ENCODE peak calls at places on chromosome 5, in nine cellular contexts. One of them, this sample, is unnamed. For H3K36me3, the result is how much of the 10 kb centered on the place peaks cover.

GRCh38 chr5:94544784-94545318 is 73.6 kb downstream of the KIAA0825 start:
- DNase-seq in ovary: no peak
- DNase-seq in bronchial epithelial cell: no peak
- DNase-seq in tibial nerve: no peak
- DNase-seq in K562: no peak
- DNase-seq in heart right ventricle: no peak
- DNase-seq in psoas muscle: no peak
- DNase-seq in hepatocyte: no peak
- DNase-seq in naive thymus-derived CD4-positive, alpha-beta T cell: no peak
- DNase-seq in this sample: no peak

GRCh38 chr5:1736889-1737711 is 62.5 kb downstream of the MRPL36 start:
- DNase-seq in bronchial epithelial cell: no peak
- DNase-seq in tibial nerve: no peak
- DNase-seq in heart right ventricle: no peak
- DNase-seq in K562: no peak
- DNase-seq in naive thymus-derived CD4-positive, alpha-beta T cell: no peak
- DNase-seq in ovary: no peak
- DNase-seq in psoas muscle: no peak
- DNase-seq in hepatocyte: no peak
- DNase-seq in this sample: no peak

GRCh38 chr5:68110264-68110663 is 105.3 kb upstream of the PIK3R1 start:
- DNase-seq in naive thymus-derived CD4-positive, alpha-beta T cell: no peak
- DNase-seq in K562: no peak
- DNase-seq in psoas muscle: no peak
- DNase-seq in bronchial epithelial cell: no peak
- DNase-seq in tibial nerve: no peak
- DNase-seq in ovary: no peak
- DNase-seq in heart right ventricle: no peak
- DNase-seq in hepatocyte: no peak
- DNase-seq in this sample: no peak

GRCh38 chr5:141567513-141568117 is 51.2 kb downstream of the DIAPH1 start:
- DNase-seq in ovary: no peak
- DNase-seq in psoas muscle: no peak
- DNase-seq in K562: peak
- DNase-seq in hepatocyte: peak
- DNase-seq in naive thymus-derived CD4-positive, alpha-beta T cell: no peak
- DNase-seq in bronchial epithelial cell: no peak
- DNase-seq in heart right ventricle: no peak
- DNase-seq in tibial nerve: no peak
- DNase-seq in this sample: no peak

GRCh38 chr5:170757182-170757601 is 26.3 kb upstream of the GABRP start:
- DNase-seq in naive thymus-derived CD4-positive, alpha-beta T cell: no peak
- DNase-seq in hepatocyte: peak
- DNase-seq in K562: no peak
- DNase-seq in heart right ventricle: no peak
- DNase-seq in bronchial epithelial cell: peak
- DNase-seq in tibial nerve: no peak
- DNase-seq in ovary: no peak
- DNase-seq in psoas muscle: no peak
- DNase-seq in this sample: no peak

GRCh38 chr5:180007582-180007981 is 64.0 kb downstream of the RNF130 start:
- DNase-seq in psoas muscle: no peak
- DNase-seq in bronchial epithelial cell: no peak
- DNase-seq in heart right ventricle: peak
- DNase-seq in ovary: no peak
- DNase-seq in K562: peak
- DNase-seq in hepatocyte: no peak
- DNase-seq in naive thymus-derived CD4-positive, alpha-beta T cell: no peak
- DNase-seq in tibial nerve: no peak
- DNase-seq in this sample: no peak

GRCh38 chr5:133309166-133309791 is 257.5 kb downstream of the HSPA4 start:
- DNase-seq in psoas muscle: no peak
- DNase-seq in K562: no peak
- DNase-seq in hepatocyte: no peak
- DNase-seq in heart right ventricle: no peak
- DNase-seq in ovary: no peak
- DNase-seq in tibial nerve: no peak
- DNase-seq in naive thymus-derived CD4-positive, alpha-beta T cell: no peak
- DNase-seq in bronchial epithelial cell: no peak
- DNase-seq in this sample: no peak

GRCh38 chr5:6453937-6454560 is 5.4 kb downstream of the UBE2QL1 start:
- DNase-seq in hepatocyte: no peak
- DNase-seq in tibial nerve: no peak
- DNase-seq in naive thymus-derived CD4-positive, alpha-beta T cell: no peak
- DNase-seq in K562: no peak
- DNase-seq in ovary: no peak
- DNase-seq in heart right ventricle: no peak
- DNase-seq in bronchial epithelial cell: no peak
- DNase-seq in psoas muscle: no peak
- DNase-seq in this sample: no peak

GRCh38 chr5:85109616-85110015 is 724.9 kb upstream of the EDIL3 start:
- DNase-seq in psoas muscle: no peak
- DNase-seq in heart right ventricle: no peak
- DNase-seq in tibial nerve: no peak
- DNase-seq in hepatocyte: no peak
- DNase-seq in bronchial epithelial cell: no peak
- DNase-seq in ovary: no peak
- DNase-seq in K562: no peak
- DNase-seq in naive thymus-derived CD4-positive, alpha-beta T cell: no peak
- DNase-seq in this sample: no peak

DNA sequence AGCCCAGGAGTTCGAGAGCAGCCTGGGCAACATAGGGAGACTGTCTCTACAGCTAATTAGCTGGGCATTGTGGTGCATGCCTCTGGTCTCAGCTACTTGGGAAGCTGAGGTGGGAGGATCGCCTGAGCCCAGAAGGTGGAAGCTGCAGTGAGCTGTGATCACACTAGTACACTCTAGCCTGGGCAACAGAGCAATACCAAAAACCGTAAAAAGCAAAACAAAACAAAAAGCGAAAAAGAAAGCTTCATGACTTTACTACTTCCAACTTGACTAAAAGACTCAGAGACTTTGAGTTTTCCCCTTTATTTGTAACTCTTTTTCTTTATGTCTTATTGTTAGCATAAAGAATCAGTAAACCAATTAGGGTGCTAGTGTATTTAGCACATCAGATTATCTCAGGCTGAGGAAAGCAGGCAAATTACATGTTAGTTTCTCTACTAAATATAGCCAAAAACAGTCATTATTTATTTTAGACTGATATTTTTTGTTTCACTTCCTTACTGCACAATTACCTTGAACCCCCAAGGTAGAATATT is 5.4 kb downstream of the RAD17 start:
- DNase-seq in heart right ventricle: no peak
- DNase-seq in hepatocyte: no peak
- DNase-seq in tibial nerve: no peak
- DNase-seq in bronchial epithelial cell: no peak
- DNase-seq in naive thymus-derived CD4-positive, alpha-beta T cell: no peak
- DNase-seq in K562: no peak
- DNase-seq in psoas muscle: no peak
- DNase-seq in ovary: no peak
- DNase-seq in this sample: no peak
- H3K4me3 ChIP-seq in heart right ventricle: no peak
- H3K4me3 ChIP-seq in hepatocyte: no peak
- H3K4me3 ChIP-seq in tibial nerve: no peak
- H3K4me3 ChIP-seq in bronchial epithelial cell: no peak
- H3K4me3 ChIP-seq in naive thymus-derived CD4-positive, alpha-beta T cell: no peak
- H3K4me3 ChIP-seq in K562: no peak
- H3K4me3 ChIP-seq in psoas muscle: no peak
- H3K4me3 ChIP-seq in ovary: no peak
- H3K4me3 ChIP-seq in this sample: no peak

GRCh38 chr5:96785719-96786118 is 22.0 kb downstream of the ERAP1 start:
- DNase-seq in K562: no peak
- DNase-seq in naive thymus-derived CD4-positive, alpha-beta T cell: no peak
- DNase-seq in heart right ventricle: no peak
- DNase-seq in hepatocyte: no peak
- DNase-seq in psoas muscle: no peak
- DNase-seq in tibial nerve: no peak
- DNase-seq in bronchial epithelial cell: no peak
- DNase-seq in ovary: no peak
- DNase-seq in this sample: no peak

GRCh38 chr5:96790851-96791513 is 16.8 kb downstream of the ERAP1 start:
- DNase-seq in hepatocyte: no peak
- DNase-seq in tibial nerve: no peak
- DNase-seq in heart right ventricle: no peak
- DNase-seq in ovary: no peak
- DNase-seq in psoas muscle: no peak
- DNase-seq in K562: no peak
- DNase-seq in bronchial epithelial cell: peak
- DNase-seq in naive thymus-derived CD4-positive, alpha-beta T cell: no peak
- DNase-seq in this sample: no peak

GRCh38 chr5:96785271-96785670 is 22.5 kb downstream of the ERAP1 start:
- DNase-seq in bronchial epithelial cell: no peak
- DNase-seq in tibial nerve: no peak
- DNase-seq in naive thymus-derived CD4-positive, alpha-beta T cell: no peak
- DNase-seq in ovary: no peak
- DNase-seq in heart right ventricle: no peak
- DNase-seq in psoas muscle: no peak
- DNase-seq in K562: no peak
- DNase-seq in hepatocyte: no peak
- DNase-seq in this sample: no peak

GRCh38 chr5:96788112-96788749 is 19.5 kb downstream of the ERAP1 start:
- DNase-seq in psoas muscle: no peak
- DNase-seq in bronchial epithelial cell: peak
- DNase-seq in heart right ventricle: no peak
- DNase-seq in naive thymus-derived CD4-positive, alpha-beta T cell: no peak
- DNase-seq in K562: no peak
- DNase-seq in tibial nerve: no peak
- DNase-seq in hepatocyte: no peak
- DNase-seq in ovary: no peak
- DNase-seq in this sample: no peak

DNA sequence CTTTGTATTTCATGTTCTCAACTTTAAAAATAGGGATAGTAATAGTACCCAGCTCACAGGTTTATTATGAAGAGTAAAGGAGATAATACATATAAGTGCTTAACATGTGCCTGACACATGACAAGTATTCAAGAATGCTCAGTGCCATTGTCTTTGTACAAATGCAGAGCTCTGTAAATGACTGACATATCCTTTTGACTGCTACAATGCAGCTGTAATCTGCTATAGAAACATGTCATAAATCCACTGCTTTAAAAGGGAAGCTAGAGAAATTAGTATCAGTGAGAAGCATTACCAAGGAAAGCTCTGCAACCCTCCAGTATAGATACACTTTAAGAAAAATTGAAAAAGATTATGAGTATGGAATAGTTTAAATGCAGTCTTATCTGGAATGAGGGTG is 18.0 kb downstream of the ERAP1 start:
- DNase-seq in naive thymus-derived CD4-positive, alpha-beta T cell: no peak
- DNase-seq in psoas muscle: no peak
- DNase-seq in hepatocyte: no peak
- DNase-seq in tibial nerve: no peak
- DNase-seq in bronchial epithelial cell: no peak
- DNase-seq in K562: no peak
- DNase-seq in ovary: no peak
- DNase-seq in heart right ventricle: no peak
- DNase-seq in this sample: no peak
- H3K36me3 ChIP-seq in naive thymus-derived CD4-positive, alpha-beta T cell: under half
- H3K36me3 ChIP-seq in psoas muscle: under half
- H3K36me3 ChIP-seq in hepatocyte: under half
- H3K36me3 ChIP-seq in tibial nerve: under half
- H3K36me3 ChIP-seq in bronchial epithelial cell: under half
- H3K36me3 ChIP-seq in K562: under half
- H3K36me3 ChIP-seq in ovary: under half
- H3K36me3 ChIP-seq in heart right ventricle: under half
- H3K36me3 ChIP-seq in this sample: under half

GRCh38 chr5:138762110-138762509 is 8.9 kb downstream of the CTNNA1 start:
- DNase-seq in heart right ventricle: no peak
- DNase-seq in hepatocyte: no peak
- DNase-seq in ovary: no peak
- DNase-seq in K562: no peak
- DNase-seq in naive thymus-derived CD4-positive, alpha-beta T cell: no peak
- DNase-seq in psoas muscle: no peak
- DNase-seq in bronchial epithelial cell: no peak
- DNase-seq in tibial nerve: no peak
- DNase-seq in this sample: no peak

GRCh38 chr5:138763037-138763778 is 10.0 kb downstream of the CTNNA1 start:
- DNase-seq in K562: no peak
- DNase-seq in hepatocyte: no peak
- DNase-seq in naive thymus-derived CD4-positive, alpha-beta T cell: no peak
- DNase-seq in ovary: no peak
- DNase-seq in tibial nerve: no peak
- DNase-seq in heart right ventricle: no peak
- DNase-seq in psoas muscle: no peak
- DNase-seq in bronchial epithelial cell: no peak
- DNase-seq in this sample: no peak

GRCh38 chr5:138757061-138757776 is 4.0 kb downstream of the CTNNA1 start:
- DNase-seq in bronchial epithelial cell: no peak
- DNase-seq in hepatocyte: no peak
- DNase-seq in psoas muscle: no peak
- DNase-seq in heart right ventricle: no peak
- DNase-seq in tibial nerve: no peak
- DNase-seq in ovary: no peak
- DNase-seq in naive thymus-derived CD4-positive, alpha-beta T cell: no peak
- DNase-seq in K562: no peak
- DNase-seq in this sample: no peak

GRCh38 chr5:138755084-138755748 is 2.0 kb downstream of the CTNNA1 start:
- DNase-seq in ovary: no peak
- DNase-seq in hepatocyte: no peak
- DNase-seq in bronchial epithelial cell: peak
- DNase-seq in naive thymus-derived CD4-positive, alpha-beta T cell: no peak
- DNase-seq in K562: no peak
- DNase-seq in psoas muscle: no peak
- DNase-seq in tibial nerve: no peak
- DNase-seq in heart right ventricle: no peak
- DNase-seq in this sample: no peak

DNA sequence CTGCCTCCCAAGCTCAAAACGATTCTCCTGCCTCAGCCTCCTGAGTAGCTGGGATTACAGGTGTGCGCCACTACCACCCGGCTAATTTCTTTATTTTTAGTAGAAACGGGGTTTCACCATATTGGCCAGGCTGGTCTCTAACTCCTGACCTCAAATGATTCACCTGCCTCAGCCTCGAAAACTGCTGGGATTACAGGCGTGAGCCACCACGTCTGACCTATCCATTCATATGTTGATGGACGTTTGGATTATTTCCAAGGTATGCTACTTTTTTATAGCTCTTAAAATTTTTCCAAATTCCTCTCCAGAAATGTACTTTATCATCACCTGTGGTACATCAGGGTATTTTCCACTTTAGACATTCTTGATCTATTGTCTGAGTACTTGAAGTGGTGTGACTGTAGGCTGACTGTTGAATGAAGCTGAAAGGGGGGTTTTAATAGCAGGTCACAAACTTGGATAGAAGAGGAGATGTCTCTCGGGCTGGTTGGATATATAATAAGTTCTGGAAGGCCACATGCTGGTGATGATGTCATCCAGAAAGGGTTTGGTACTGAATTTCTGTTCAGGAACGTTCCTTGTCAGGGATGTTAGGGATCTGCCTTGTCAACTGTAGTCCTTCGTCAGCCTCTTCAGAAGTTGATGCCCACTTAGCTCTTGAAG is 7.4 kb downstream of the CTNNA1 start:
- DNase-seq in heart right ventricle: no peak
- DNase-seq in naive thymus-derived CD4-positive, alpha-beta T cell: no peak
- DNase-seq in ovary: no peak
- DNase-seq in K562: no peak
- DNase-seq in psoas muscle: no peak
- DNase-seq in hepatocyte: no peak
- DNase-seq in bronchial epithelial cell: peak
- DNase-seq in tibial nerve: no peak
- DNase-seq in this sample: no peak
- H3K4me3 ChIP-seq in heart right ventricle: no peak
- H3K4me3 ChIP-seq in naive thymus-derived CD4-positive, alpha-beta T cell: no peak
- H3K4me3 ChIP-seq in ovary: no peak
- H3K4me3 ChIP-seq in K562: no peak
- H3K4me3 ChIP-seq in psoas muscle: no peak
- H3K4me3 ChIP-seq in hepatocyte: no peak
- H3K4me3 ChIP-seq in bronchial epithelial cell: no peak
- H3K4me3 ChIP-seq in tibial nerve: no peak
- H3K4me3 ChIP-seq in this sample: no peak

GRCh38 chr5:13215806-13216205 is 728.7 kb downstream of the DNAH5 start:
- DNase-seq in tibial nerve: no peak
- DNase-seq in hepatocyte: no peak
- DNase-seq in heart right ventricle: no peak
- DNase-seq in ovary: no peak
- DNase-seq in naive thymus-derived CD4-positive, alpha-beta T cell: no peak
- DNase-seq in bronchial epithelial cell: no peak
- DNase-seq in K562: no peak
- DNase-seq in psoas muscle: no peak
- DNase-seq in this sample: no peak
- H3K36me3 ChIP-seq in tibial nerve: under half
- H3K36me3 ChIP-seq in hepatocyte: under half
- H3K36me3 ChIP-seq in heart right ventricle: under half
- H3K36me3 ChIP-seq in ovary: under half
- H3K36me3 ChIP-seq in naive thymus-derived CD4-positive, alpha-beta T cell: under half
- H3K36me3 ChIP-seq in bronchial epithelial cell: under half
- H3K36me3 ChIP-seq in K562: under half
- H3K36me3 ChIP-seq in psoas muscle: under half
- H3K36me3 ChIP-seq in this sample: under half